ENCODE peak calls at places on chromosome 4, in seven cellular contexts. A is LNCaP clone FGC, J is GM12865, Y is psoas muscle, Z is aorta, U is BJ, V is fibroblast of lung. L is an unnamed sample.
A peak's percentile ranks its signal among the peaks of the same experiment; 100 is the strongest.

GRCh38 chr4:108940086-108941033 is 177.5 kb upstream of the ETNPPL start:
- DNase-seq in A (peak; percentile 54), J (no peak), Y (no peak), Z (no peak), U (no peak), V (no peak), L (no peak)

GRCh38 chr4:8597319-8597718 is 4.8 kb downstream of the CPZ start:
- DNase-seq in A (no peak), J (no peak), Y (no peak), Z (no peak), U (no peak), V (no peak), L (no peak)

GRCh38 chr4:113325876-113326615 is 276.6 kb downstream of the ANK2 start:
- DNase-seq in A (no peak), J (no peak), Y (no peak), Z (no peak), U (no peak), V (no peak), L (no peak)

GRCh38 chr4:153026947-153027346 is 90.8 kb downstream of the FHDC1 start:
- DNase-seq in A (no peak), J (no peak), Y (no peak), Z (no peak), U (no peak), V (no peak), L (no peak)

GRCh38 chr4:145945431-145946155 is 7.0 kb upstream of the ZNF827 start:
- DNase-seq in A (peak; percentile 46), J (no peak), Y (no peak), Z (no peak), U (no peak), V (no peak), L (no peak)

GRCh38 chr4:149781150-149781549 is 34.5 kb downstream of the IQCM start:
- DNase-seq in A (no peak), J (no peak), Y (no peak), Z (no peak), U (no peak), V (peak; percentile 91), L (no peak)

GRCh38 chr4:102174800-102175199 is 170.5 kb downstream of the SLC39A8 start:
- DNase-seq in A (no peak), J (no peak), Y (no peak), Z (no peak), U (peak; percentile 71), V (no peak), L (no peak)

GRCh38 chr4:174521800-174522182 is 497 bp downstream of the HPGD start:
- DNase-seq in A (no peak), J (no peak), Y (no peak), Z (peak; percentile 63), U (no peak), V (no peak), L (no peak)

GRCh38 chr4:2268357-2269205 is 6.7 kb upstream of the MXD4 start:
- DNase-seq in A (no peak), J (no peak), Y (peak; percentile 13), Z (no peak), U (no peak), V (no peak), L (no peak)

GRCh38 chr4:165839615-165840333 is 33.3 kb upstream of the TLL1 start:
- DNase-seq in A (peak; percentile 15), J (no peak), Y (no peak), Z (no peak), U (no peak), V (no peak), L (no peak)

GRCh38 chr4:126405369-126405982 is 1090.7 kb downstream of the FAT4 start:
- DNase-seq in A (peak; percentile 10), J (peak; percentile 29), Y (no peak), Z (no peak), U (no peak), V (peak; percentile 52), L (no peak)

GRCh38 chr4:10096201-10096975 is 20.2 kb downstream of the WDR1 start:
- DNase-seq in A (no peak), J (peak; percentile 81), Y (peak; percentile 69), Z (no peak), U (peak; percentile 50), V (peak; percentile 96), L (no peak)

DNA sequence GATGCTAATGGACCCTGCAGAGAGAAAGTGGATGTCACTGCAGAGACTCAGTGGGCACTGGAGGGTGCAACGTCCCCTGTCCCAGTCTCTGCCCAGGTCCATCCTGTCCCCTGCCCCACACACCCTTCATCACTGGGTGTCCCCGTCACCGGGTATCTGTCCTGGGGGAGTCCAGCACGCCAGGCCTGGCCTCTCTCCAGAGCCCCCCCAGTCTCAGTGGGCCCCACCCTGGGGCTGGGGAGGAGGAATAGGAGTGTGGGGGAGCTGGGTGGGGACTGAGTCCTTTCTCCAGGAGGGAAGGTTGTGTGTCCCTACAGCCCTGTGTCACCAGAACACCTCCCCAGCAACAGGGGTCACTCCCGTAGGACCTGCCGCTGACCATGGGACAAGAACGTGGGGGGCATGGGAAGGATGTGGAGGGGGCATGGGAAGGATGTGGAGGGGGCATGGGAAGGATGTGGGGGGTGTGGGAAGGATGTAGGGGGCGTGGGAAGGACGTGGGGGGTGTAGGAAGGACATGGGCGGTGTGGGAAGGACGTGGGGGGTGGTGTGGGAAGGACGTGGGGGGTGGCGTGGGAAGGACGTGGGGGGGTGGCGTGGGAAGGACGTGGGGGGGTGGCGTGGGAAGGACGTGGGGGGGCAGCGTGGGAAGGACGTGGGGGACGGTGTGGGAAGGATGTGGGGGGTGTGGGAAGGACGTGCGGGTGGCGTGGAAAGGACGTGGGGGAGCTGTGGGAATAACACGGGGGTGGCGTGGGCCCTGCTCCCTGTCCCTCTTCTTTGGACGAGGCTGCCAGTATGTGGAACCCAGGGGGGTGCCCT is 21.0 kb upstream of the SPON2 start:
- DNase-seq in A (no peak), J (peak; percentile 1), Y (peak; percentile 14), Z (peak; percentile 42), U (no peak), V (no peak), L (no peak)
- H3K4me3 ChIP-seq in A (no peak overlapping the region), J (no peak overlapping the region), Y (peak overlapping the region; percentile 64), Z (no peak overlapping the region), U (no peak overlapping the region), V (no peak overlapping the region), L (no peak overlapping the region)

GRCh38 chr4:103720661-103721060 is 876 bp upstream of the TACR3 start:
- DNase-seq in A (no peak), J (no peak), Y (no peak), Z (no peak), U (no peak), V (no peak), L (no peak)
- H3K4me3 ChIP-seq in A (no peak overlapping the region), J (no peak overlapping the region), Y (no peak overlapping the region), Z (no peak overlapping the region), U (no peak overlapping the region), V (no peak overlapping the region), L (no peak overlapping the region)

GRCh38 chr4:189202182-189202868 is 738.3 kb upstream of the FRG1 start:
- DNase-seq in A (no peak), J (peak; percentile 1), Y (peak; percentile 73), Z (peak; percentile 84), U (no peak), V (peak; percentile 93), L (no peak)
- H3K4me3 ChIP-seq in A (no peak overlapping the region), J (no peak overlapping the region), Y (peak overlapping the region; percentile 27), Z (no peak overlapping the region), U (peak overlapping the region; percentile 19), V (peak overlapping the region; percentile 60), L (no peak overlapping the region)

DNA sequence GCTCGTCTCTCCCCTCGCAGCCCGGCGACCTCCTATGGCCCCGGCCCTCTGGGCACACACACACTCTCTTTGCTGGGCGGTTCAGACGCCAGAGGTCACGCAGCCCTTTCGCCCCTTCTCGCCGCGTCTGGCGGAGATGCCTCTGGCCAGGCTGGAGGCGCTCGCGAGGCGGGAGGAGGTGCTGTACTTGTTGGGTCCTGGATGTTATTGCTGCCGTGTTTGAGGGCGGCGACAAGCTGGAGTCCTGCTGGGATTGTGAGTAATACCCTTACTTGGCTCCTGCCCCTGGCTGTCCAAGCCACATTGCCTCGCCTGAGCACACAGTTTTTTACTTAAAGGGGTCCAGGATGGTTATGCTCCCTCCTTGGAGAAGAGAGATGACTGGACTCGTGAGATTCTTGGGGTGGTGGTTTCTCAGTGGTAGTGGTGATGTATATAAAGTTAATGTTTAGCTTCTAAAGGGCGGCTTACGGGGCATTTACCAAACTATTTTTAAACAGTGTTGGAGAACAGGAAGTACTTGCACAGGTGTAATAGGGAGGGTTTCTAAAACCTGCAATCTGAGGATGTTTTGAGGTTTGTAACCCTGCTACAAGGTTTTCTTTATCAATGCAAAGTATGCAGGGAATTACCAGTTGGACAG is 572 bp downstream of the USP53 start:
- DNase-seq in A (peak; percentile 74), J (peak; percentile 89), Y (peak; percentile 92), Z (peak; percentile 96), U (peak; percentile 63), V (peak; percentile 93), L (peak; percentile 76)
- H3K4me3 ChIP-seq in A (peak overlapping the region; percentile 57), J (peak overlapping the region; percentile 70), Y (peak overlapping the region; percentile 91), Z (peak overlapping the region; percentile 80), U (peak overlapping the region; percentile 96), V (peak overlapping the region; percentile 99), L (peak overlapping the region; percentile 76)

GRCh38 chr4:13990596-13991589 is 363.4 kb upstream of the BOD1L1 start:
- DNase-seq in A (no peak), J (no peak), Y (no peak), Z (no peak), U (no peak), V (peak; percentile 37), L (no peak)
- H3K4me3 ChIP-seq in A (no peak overlapping the region), J (no peak overlapping the region), Y (no peak overlapping the region), Z (no peak overlapping the region), U (no peak overlapping the region), V (no peak overlapping the region), L (no peak overlapping the region)

L was measured in dorsolateral prefrontal cortex.